ENCODE peak calls at places on chromosomes 12 and 14, in six cellular contexts. One of them, this sample, is unnamed.

GRCh38 chr12:6635375-6635855 is 344 bp downstream of the LPAR5 start:
- DNase-seq in HepG2: no peak
- DNase-seq in H1: no peak
- DNase-seq in K562: peak
- DNase-seq in GM12878: no peak
- DNase-seq in GM12892: no peak
- DNase-seq in this sample: no peak

GRCh38 chr12:47938093-47938492 is 25.3 kb upstream of the TMEM106C start:
- DNase-seq in GM12878: no peak
- DNase-seq in K562: no peak
- DNase-seq in HepG2: no peak
- DNase-seq in GM12892: no peak
- DNase-seq in H1: no peak
- DNase-seq in this sample: no peak

GRCh38 chr12:111643428-111643826 is 42.3 kb downstream of the BRAP start:
- DNase-seq in GM12878: no peak
- DNase-seq in GM12892: no peak
- DNase-seq in HepG2: no peak
- DNase-seq in K562: no peak
- DNase-seq in H1: no peak
- DNase-seq in this sample: no peak

GRCh38 chr12:89529738-89530137 is 3.9 kb upstream of the POC1B start:
- DNase-seq in GM12892: no peak
- DNase-seq in K562: peak
- DNase-seq in H1: no peak
- DNase-seq in HepG2: peak
- DNase-seq in GM12878: peak
- DNase-seq in this sample: peak

GRCh38 chr12:81369175-81369574 is 291.3 kb downstream of the ACSS3 start:
- DNase-seq in H1: no peak
- DNase-seq in GM12878: no peak
- DNase-seq in K562: no peak
- DNase-seq in GM12892: no peak
- DNase-seq in HepG2: no peak
- DNase-seq in this sample: no peak

GRCh38 chr14:56120091-56120632 is 2.0 kb downstream of the PELI2 start:
- DNase-seq in GM12878: no peak
- DNase-seq in H1: no peak
- DNase-seq in K562: no peak
- DNase-seq in HepG2: no peak
- DNase-seq in GM12892: no peak
- DNase-seq in this sample: no peak

GRCh38 chr14:34098045-34098984 is 147.4 kb upstream of the EGLN3 start:
- DNase-seq in GM12892: no peak
- DNase-seq in H1: peak
- DNase-seq in HepG2: peak
- DNase-seq in GM12878: peak
- DNase-seq in K562: peak
- DNase-seq in this sample: peak

GRCh38 chr12:56753566-56753965 is 1.4 kb upstream of the PRIM1 start:
- DNase-seq in GM12892: no peak
- DNase-seq in H1: no peak
- DNase-seq in HepG2: no peak
- DNase-seq in K562: peak
- DNase-seq in GM12878: no peak
- DNase-seq in this sample: no peak

GRCh38 chr12:105025890-105026289 is 39.8 kb downstream of the NOPCHAP1 start:
- DNase-seq in H1: no peak
- DNase-seq in K562: no peak
- DNase-seq in HepG2: no peak
- DNase-seq in GM12892: no peak
- DNase-seq in GM12878: no peak
- DNase-seq in this sample: no peak

GRCh38 chr12:459430-460258 is at the start of gene B4GALNT3:
- DNase-seq in H1: peak
- DNase-seq in K562: peak
- DNase-seq in GM12878: no peak
- DNase-seq in HepG2: no peak
- DNase-seq in GM12892: peak
- DNase-seq in this sample: peak
- TF ChIP-seq POLR2A in H1: no peak
- TF ChIP-seq POLR2A in K562: no peak
- TF ChIP-seq POLR2A in GM12878: no peak
- TF ChIP-seq POLR2A in HepG2: no peak
- TF ChIP-seq POLR2A in GM12892: no peak
- TF ChIP-seq POLR2A in this sample: no peak

GRCh38 chr14:70011708-70012107 is 132.5 kb downstream of the SMOC1 start:
- DNase-seq in K562: no peak
- DNase-seq in H1: no peak
- DNase-seq in GM12892: no peak
- DNase-seq in HepG2: no peak
- DNase-seq in GM12878: no peak
- DNase-seq in this sample: no peak

GRCh38 chr14:70011098-70011497 is 131.9 kb downstream of the SMOC1 start:
- DNase-seq in GM12892: no peak
- DNase-seq in K562: no peak
- DNase-seq in HepG2: no peak
- DNase-seq in GM12878: no peak
- DNase-seq in H1: no peak
- DNase-seq in this sample: no peak

GRCh38 chr14:70014696-70015095 is 135.5 kb downstream of the SMOC1 start:
- DNase-seq in H1: no peak
- DNase-seq in HepG2: no peak
- DNase-seq in GM12878: no peak
- DNase-seq in GM12892: no peak
- DNase-seq in K562: no peak
- DNase-seq in this sample: no peak

GRCh38 chr14:70009961-70010360 is 130.7 kb downstream of the SMOC1 start:
- DNase-seq in GM12878: no peak
- DNase-seq in H1: no peak
- DNase-seq in HepG2: no peak
- DNase-seq in GM12892: no peak
- DNase-seq in K562: no peak
- DNase-seq in this sample: no peak

GRCh38 chr14:70013269-70013873 is 134.2 kb downstream of the SMOC1 start:
- DNase-seq in GM12878: no peak
- DNase-seq in GM12892: peak
- DNase-seq in HepG2: peak
- DNase-seq in H1: peak
- DNase-seq in K562: peak
- DNase-seq in this sample: peak
- TF ChIP-seq TAF1 in GM12878: no peak
- TF ChIP-seq TAF1 in GM12892: no peak
- TF ChIP-seq TAF1 in HepG2: no peak
- TF ChIP-seq TAF1 in H1: no peak
- TF ChIP-seq TAF1 in K562: no peak
- TF ChIP-seq TAF1 in this sample: no peak

GRCh38 chr14:61524211-61524806 is 171.0 kb upstream of the HIF1A start:
- DNase-seq in GM12892: no peak
- DNase-seq in GM12878: no peak
- DNase-seq in K562: no peak
- DNase-seq in HepG2: peak
- DNase-seq in H1: no peak
- DNase-seq in this sample: no peak
- TF ChIP-seq POLR2AphosphoS5 in GM12892: no peak
- TF ChIP-seq POLR2AphosphoS5 in GM12878: no peak
- TF ChIP-seq POLR2AphosphoS5 in K562: no peak
- TF ChIP-seq POLR2AphosphoS5 in HepG2: no peak
- TF ChIP-seq POLR2AphosphoS5 in H1: no peak
- TF ChIP-seq POLR2AphosphoS5 in this sample: no peak

GRCh38 chr12:124085419-124085818 is 112.4 kb downstream of the ZNF664 start:
- DNase-seq in H1: no peak
- DNase-seq in HepG2: no peak
- DNase-seq in GM12892: no peak
- DNase-seq in K562: no peak
- DNase-seq in GM12878: no peak
- DNase-seq in this sample: no peak
- TF ChIP-seq POLR2A in H1: no peak
- TF ChIP-seq POLR2A in HepG2: no peak
- TF ChIP-seq POLR2A in GM12892: no peak
- TF ChIP-seq POLR2A in K562: no peak
- TF ChIP-seq POLR2A in GM12878: no peak
- TF ChIP-seq POLR2A in this sample: no peak

DNA sequence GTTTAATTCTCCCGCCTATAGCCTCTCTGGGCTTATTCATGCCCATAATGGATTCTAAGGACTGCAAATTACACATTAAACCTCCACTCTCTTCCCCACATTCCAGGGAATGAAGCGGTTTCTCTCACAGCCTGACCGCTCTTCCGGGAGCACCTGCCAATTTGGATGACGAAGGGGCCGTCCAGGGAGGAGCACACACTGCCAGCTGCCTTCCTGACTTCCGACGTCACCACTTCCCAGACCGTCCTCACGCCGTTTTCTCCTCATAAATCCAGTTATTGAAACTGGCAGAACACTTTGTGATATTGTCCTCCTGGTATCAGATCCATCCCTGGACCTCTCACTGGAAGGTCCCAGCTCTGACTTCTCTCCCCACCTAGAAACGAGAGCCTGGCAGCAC is 87.6 kb downstream of the GCH1 start:
- DNase-seq in HepG2: no peak
- DNase-seq in GM12878: no peak
- DNase-seq in GM12892: no peak
- DNase-seq in H1: no peak
- DNase-seq in K562: no peak
- DNase-seq in this sample: no peak
- TF ChIP-seq TAF1 in HepG2: no peak
- TF ChIP-seq TAF1 in GM12878: no peak
- TF ChIP-seq TAF1 in GM12892: no peak
- TF ChIP-seq TAF1 in H1: no peak
- TF ChIP-seq TAF1 in K562: no peak
- TF ChIP-seq TAF1 in this sample: no peak

DNA sequence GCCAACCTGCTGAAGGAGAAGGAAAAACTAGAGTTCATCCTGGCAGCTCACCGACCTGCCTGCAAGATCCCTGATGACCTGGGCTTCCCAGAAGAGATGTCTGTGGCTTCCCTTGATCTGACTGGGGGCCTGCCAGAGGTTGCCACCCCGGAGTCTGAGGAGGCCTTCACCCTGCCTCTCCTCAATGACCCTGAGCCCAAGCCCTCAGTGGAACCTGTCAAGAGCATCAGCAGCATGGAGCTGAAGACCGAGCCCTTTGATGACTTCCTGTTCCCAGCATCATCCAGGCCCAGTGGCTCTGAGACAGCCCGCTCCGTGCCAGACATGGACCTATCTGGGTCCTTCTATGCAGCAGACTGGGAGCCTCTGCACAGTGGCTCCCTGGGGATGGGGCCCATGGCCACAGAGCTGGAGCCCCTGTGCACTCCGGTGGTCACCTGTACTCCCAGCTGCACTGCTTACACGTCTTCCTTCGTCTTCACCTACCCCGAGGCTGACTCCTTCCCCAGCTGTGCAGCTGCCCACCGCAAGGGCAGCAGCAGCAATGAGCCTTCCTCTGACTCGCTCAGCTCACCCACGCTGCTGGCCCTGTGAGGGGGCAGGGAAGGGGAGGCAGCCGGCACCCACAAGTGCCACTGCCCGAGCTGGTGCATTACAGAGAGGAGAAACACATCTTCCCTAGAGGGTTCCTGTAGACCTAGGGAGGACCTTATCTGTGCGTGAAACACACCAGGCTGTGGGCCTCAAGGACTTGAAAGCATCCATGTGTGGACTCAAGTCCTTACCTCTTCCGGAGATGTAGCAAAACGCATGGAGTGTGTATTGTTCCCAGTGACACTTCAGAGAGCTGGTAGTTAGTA is 2.4 kb downstream of the FOS start:
- DNase-seq in H1: no peak
- DNase-seq in HepG2: no peak
- DNase-seq in GM12878: no peak
- DNase-seq in GM12892: no peak
- DNase-seq in K562: no peak
- DNase-seq in this sample: no peak
- TF ChIP-seq POLR2AphosphoS5 in H1: peak
- TF ChIP-seq POLR2AphosphoS5 in HepG2: no peak
- TF ChIP-seq POLR2AphosphoS5 in GM12878: no peak
- TF ChIP-seq POLR2AphosphoS5 in GM12892: no peak
- TF ChIP-seq POLR2AphosphoS5 in K562: peak
- TF ChIP-seq POLR2AphosphoS5 in this sample: no peak

DNA sequence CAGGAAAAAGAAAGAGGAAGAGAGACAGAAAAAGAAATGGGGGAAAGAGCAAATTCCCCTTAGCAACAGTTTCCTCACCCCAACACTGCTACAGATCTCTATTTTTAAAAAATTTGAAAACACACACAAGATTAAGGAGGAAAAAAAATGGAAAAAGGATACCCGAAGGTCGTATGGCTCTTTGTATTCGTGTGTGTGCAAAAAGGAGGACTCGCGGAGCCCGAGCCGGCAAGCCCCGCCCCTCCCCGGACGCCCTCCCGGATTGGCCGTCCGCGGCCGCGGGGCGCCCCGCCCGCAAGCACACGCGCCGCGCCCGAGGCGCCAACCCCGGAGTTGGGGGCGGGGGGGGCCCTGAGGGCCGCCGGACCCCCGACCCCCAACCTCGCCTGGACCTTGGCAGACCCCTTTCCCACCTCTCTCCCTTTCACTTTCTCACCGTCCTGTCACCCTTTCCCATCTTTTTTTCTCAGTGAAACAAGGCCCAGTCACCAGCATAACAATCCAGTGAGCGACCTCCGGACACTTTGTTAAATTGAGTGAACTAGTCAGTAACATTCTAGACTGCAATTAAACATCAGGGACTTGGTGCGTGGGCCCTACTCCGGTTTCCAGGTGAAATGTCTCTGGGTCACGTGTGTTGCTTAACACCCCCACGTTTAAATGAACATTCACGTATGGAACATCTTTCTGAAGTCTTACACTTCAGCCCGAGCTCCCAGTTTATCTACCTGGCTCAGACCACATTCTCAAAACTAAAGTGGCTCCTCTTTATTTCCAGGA is at the start of gene C14orf93:
- DNase-seq in HepG2: peak
- DNase-seq in H1: peak
- DNase-seq in GM12878: no peak
- DNase-seq in GM12892: peak
- DNase-seq in K562: peak
- DNase-seq in this sample: peak
- TF ChIP-seq POLR2A in HepG2: peak
- TF ChIP-seq POLR2A in H1: peak
- TF ChIP-seq POLR2A in GM12878: peak
- TF ChIP-seq POLR2A in GM12892: peak
- TF ChIP-seq POLR2A in K562: peak
- TF ChIP-seq POLR2A in this sample: no peak

DNA sequence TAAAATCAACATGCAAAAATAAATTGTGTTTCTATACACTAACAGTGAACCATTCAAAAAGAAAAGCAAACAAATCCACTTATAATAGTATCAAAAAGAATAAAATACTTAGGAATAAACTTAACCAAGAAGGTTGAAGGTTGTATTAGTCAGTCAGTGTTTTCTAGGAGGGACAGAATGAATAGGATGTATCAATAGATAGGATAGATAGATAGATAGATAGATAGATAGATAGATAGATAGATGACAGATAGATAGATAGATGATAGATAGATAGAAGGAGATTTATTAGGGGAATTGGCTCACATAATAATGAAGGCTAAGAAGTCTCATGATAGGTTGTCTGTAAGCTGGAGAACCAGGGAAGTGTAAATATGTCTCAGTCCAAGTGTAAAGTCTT is 37.2 kb upstream of the MON2 start:
- DNase-seq in GM12892: no peak
- DNase-seq in H1: no peak
- DNase-seq in K562: no peak
- DNase-seq in HepG2: no peak
- DNase-seq in GM12878: no peak
- DNase-seq in this sample: no peak
- TF ChIP-seq TAF1 in GM12892: no peak
- TF ChIP-seq TAF1 in H1: no peak
- TF ChIP-seq TAF1 in K562: no peak
- TF ChIP-seq TAF1 in HepG2: no peak
- TF ChIP-seq TAF1 in GM12878: no peak
- TF ChIP-seq TAF1 in this sample: no peak

This sample was measured in GM12891.